ENCODE peak calls at places on chromosomes 4 and X, in five cellular contexts. K, Z, P, H and F are unnamed samples.

GRCh38 chr4:22483551-22483981 is 32.3 kb downstream of the ADGRA3 start:
- DNase-seq in K (no peak), Z (peak; percentile 88), P (no peak), H (no peak), F (no peak)

GRCh38 chr4:121070274-121070673 is 2.1 kb downstream of the NDNF start:
- DNase-seq in K (no peak), Z (peak; percentile 56), P (no peak), H (no peak), F (no peak)

GRCh38 chrX:7711167-7711566 is 131.8 kb upstream of the VCX start:
- DNase-seq in K (no peak), Z (peak; percentile 4), P (no peak), H (no peak), F (no peak)

GRCh38 chr4:4836044-4836443 is 23.4 kb upstream of the MSX1 start:
- DNase-seq in K (no peak), Z (no peak), P (no peak), H (no peak), F (no peak)

GRCh38 chr4:100312615-100313355 is 122.5 kb upstream of the DDIT4L start:
- DNase-seq in K (no peak), Z (peak; percentile 46), P (no peak), H (no peak), F (no peak)

GRCh38 chr4:7196731-7197130 is 4.4 kb downstream of the SORCS2 start:
- DNase-seq in K (no peak), Z (no peak), P (no peak), H (peak; percentile 31), F (no peak)

GRCh38 chr4:73648478-73648877 is 28.2 kb upstream of the RASSF6 start:
- DNase-seq in K (no peak), Z (no peak), P (no peak), H (no peak), F (no peak)

GRCh38 chrX:108304210-108304609 is 134.0 kb downstream of the COL4A6 start:
- DNase-seq in K (no peak), Z (peak; percentile 38), P (no peak), H (no peak), F (peak; percentile 26)

GRCh38 chrX:154384284-154384892 is 5.3 kb downstream of the EMD start:
- DNase-seq in K (peak; percentile 28), Z (peak; percentile 56), P (no peak), H (no peak), F (no peak)

GRCh38 chrX:1354036-1355019 is 17.7 kb downstream of the IL3RA start:
- DNase-seq in K (no peak), Z (no peak), P (no peak), H (no peak), F (no peak)

GRCh38 chr4:26256016-26256415 is 64.8 kb upstream of the RBPJ start:
- DNase-seq in K (no peak), Z (peak; percentile 70), P (no peak), H (no peak), F (no peak)

GRCh38 chrX:23389196-23389792 is 54.6 kb downstream of the PTCHD1 start:
- DNase-seq in K (no peak), Z (no peak), P (no peak), H (no peak), F (no peak)

GRCh38 chrX:136112781-136113180 is 34.6 kb upstream of the FHL1 start:
- DNase-seq in K (no peak), Z (no peak), P (no peak), H (no peak), F (no peak)

GRCh38 chrX:111837226-111837625 is 38.8 kb upstream of the TRPC5OS start:
- DNase-seq in K (no peak), Z (no peak), P (no peak), H (no peak), F (no peak)

GRCh38 chr4:23717528-23718248 is 172.2 kb downstream of the PPARGC1A start:
- DNase-seq in K (no peak), Z (peak; percentile 58), P (no peak), H (no peak), F (no peak)

GRCh38 chrX:29935455-29935854 is 279.9 kb upstream of the MAGEB2 start:
- DNase-seq in K (no peak), Z (no peak), P (no peak), H (no peak), F (no peak)

GRCh38 chr4:52588771-52589591 is 70.1 kb downstream of the USP46 start:
- DNase-seq in K (no peak), Z (peak; percentile 67), P (peak; percentile 7), H (no peak), F (no peak)

GRCh38 chrX:1006156-1006730 is 206.2 kb downstream of the CRLF2 start:
- DNase-seq in K (no peak), Z (no peak), P (no peak), H (no peak), F (no peak)

GRCh38 chr4:15882675-15883086 is 55.9 kb downstream of the FGFBP1 start:
- DNase-seq in K (peak; percentile 54), Z (peak; percentile 88), P (peak; percentile 44), H (no peak), F (peak; percentile 54)

GRCh38 chr4:7691061-7691460 is 248.6 kb downstream of the AFAP1 start:
- DNase-seq in K (no peak), Z (no peak), P (no peak), H (no peak), F (no peak)

GRCh38 chrX:6667048-6667768 is 132.3 kb upstream of the VCX3A start:
- DNase-seq in K (no peak), Z (no peak), P (no peak), H (no peak), F (no peak)

GRCh38 chrX:50471390-50471789 is 765 bp upstream of the DGKK start:
- DNase-seq in K (no peak), Z (no peak), P (no peak), H (no peak), F (no peak)

GRCh38 chrX:121641560-121641959 is 594.1 kb downstream of the GLUD2 start:
- DNase-seq in K (no peak), Z (peak; percentile 74), P (no peak), H (no peak), F (no peak)

GRCh38 chr4:33090910-33091309 is 2370.7 kb downstream of the PCDH7 start:
- DNase-seq in K (no peak), Z (no peak), P (no peak), H (no peak), F (no peak)

GRCh38 chr4:6914448-6914847 is 4.8 kb downstream of the TBC1D14 start:
- DNase-seq in K (no peak), Z (no peak), P (no peak), H (no peak), F (no peak)

GRCh38 chrX:21974011-21974385 is 33.5 kb downstream of the SMS start:
- DNase-seq in K (peak; percentile 19), Z (no peak), P (no peak), H (no peak), F (peak; percentile 46)

GRCh38 chrX:21973321-21974010 is 33.0 kb downstream of the SMS start:
- DNase-seq in K (no peak), Z (no peak), P (no peak), H (no peak), F (no peak)

GRCh38 chrX:21975242-21975641 is 34.7 kb downstream of the SMS start:
- DNase-seq in K (no peak), Z (no peak), P (no peak), H (no peak), F (no peak)

GRCh38 chrX:21972046-21972445 is 31.5 kb downstream of the SMS start:
- DNase-seq in K (no peak), Z (no peak), P (no peak), H (no peak), F (no peak)

GRCh38 chrX:21972721-21973120 is 32.2 kb downstream of the SMS start:
- DNase-seq in K (no peak), Z (peak; percentile 30), P (peak; percentile 38), H (no peak), F (peak; percentile 41)
- TF ChIP-seq CTCF in K (no peak), Z (no peak), P (no peak), H (no peak), F (no peak)

GRCh38 chr4:27289704-27290103 is 429.1 kb downstream of the STIM2 start:
- DNase-seq in K (no peak), Z (no peak), P (no peak), H (no peak), F (no peak)

GRCh38 chr4:27293831-27294230 is 433.2 kb downstream of the STIM2 start:
- DNase-seq in K (no peak), Z (no peak), P (no peak), H (no peak), F (no peak)

GRCh38 chr4:27288496-27288895 is 427.9 kb downstream of the STIM2 start:
- DNase-seq in K (no peak), Z (no peak), P (no peak), H (no peak), F (no peak)
- TF ChIP-seq CTCF in K (no peak), Z (no peak), P (no peak), H (no peak), F (no peak)

DNA sequence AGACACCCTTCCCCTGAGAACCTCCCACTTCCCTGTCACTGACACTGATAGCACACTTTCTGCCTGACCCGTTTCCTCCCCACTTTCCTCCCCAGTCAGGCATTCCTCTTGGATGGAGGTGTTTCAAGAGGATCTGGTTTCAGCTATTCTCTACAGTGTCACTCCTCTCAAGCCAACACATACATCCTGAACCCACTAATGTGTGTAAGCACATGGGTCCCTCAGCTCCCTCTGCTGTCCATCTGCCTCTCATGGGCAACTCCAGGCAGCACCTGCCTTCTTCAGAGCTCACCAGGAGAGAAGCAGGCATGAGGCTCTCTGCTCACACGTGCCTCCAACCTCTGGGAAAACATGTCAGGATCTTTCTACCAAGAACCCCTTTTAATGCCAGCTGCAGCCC is 207.6 kb downstream of the NAF1 start:
- DNase-seq in K (no peak), Z (no peak), P (no peak), H (no peak), F (peak; percentile 1)
- TF ChIP-seq CTCF in K (no peak), Z (no peak), P (no peak), H (no peak), F (no peak)

DNA sequence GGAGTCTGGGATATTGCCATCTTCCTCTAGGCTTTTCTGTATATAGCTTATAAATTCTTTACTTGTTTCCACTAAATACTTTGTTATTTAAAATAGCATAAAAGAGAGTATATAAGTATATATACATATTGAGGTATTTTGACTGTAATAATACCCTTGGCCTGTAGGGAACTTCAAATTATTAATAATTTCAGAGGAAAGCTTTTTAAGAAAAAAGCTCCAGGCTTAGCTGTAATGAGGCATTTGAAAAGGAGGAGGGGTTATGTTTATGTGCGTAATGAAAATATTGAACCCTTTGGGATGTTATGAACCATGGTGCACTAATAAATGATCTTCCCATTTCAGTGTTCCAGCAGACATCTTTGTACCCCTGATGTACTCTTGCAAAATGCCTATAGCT is 578.1 kb downstream of the RPA4 start:
- DNase-seq in K (no peak), Z (no peak), P (no peak), H (no peak), F (no peak)
- TF ChIP-seq CTCF in K (no peak), Z (no peak), P (no peak), H (no peak), F (no peak)